ENCODE peak calls at places on chromosome 14, in seven cellular contexts. P, Q, E, R, Y, O and D are unnamed samples. For H3K27me3, the result is how much of the 10 kb centered on the place peaks cover.

GRCh38 chr14:78946949-78947348 is 776.8 kb downstream of the NRXN3 start:
- DNase-seq in P (no peak), Q (no peak), E (no peak), R (no peak), Y (no peak), O (no peak), D (no peak)

GRCh38 chr14:101972126-101972785 is 7.9 kb downstream of the DYNC1H1 start:
- DNase-seq in P (peak), Q (no peak), E (peak), R (no peak), Y (peak), O (peak), D (peak)

GRCh38 chr14:44029933-44030332 is 477.1 kb downstream of the FSCB start:
- DNase-seq in P (no peak), Q (no peak), E (no peak), R (no peak), Y (no peak), O (no peak), D (no peak)

GRCh38 chr14:38669027-38669426 is 413.1 kb upstream of the CLEC14A start:
- DNase-seq in P (no peak), Q (no peak), E (no peak), R (no peak), Y (no peak), O (no peak), D (no peak)

GRCh38 chr14:29370024-29370423 is 557.6 kb downstream of the PRKD1 start:
- DNase-seq in P (no peak), Q (no peak), E (no peak), R (no peak), Y (peak), O (no peak), D (no peak)

GRCh38 chr14:60266021-60266937 is 17.3 kb downstream of the PPM1A start:
- DNase-seq in P (no peak), Q (no peak), E (no peak), R (peak), Y (peak), O (no peak), D (peak)

GRCh38 chr14:78836777-78837176 is 666.6 kb downstream of the NRXN3 start:
- DNase-seq in P (no peak), Q (no peak), E (peak), R (no peak), Y (peak), O (no peak), D (peak)

GRCh38 chr14:54048736-54049135 is 92.1 kb upstream of the BMP4 start:
- DNase-seq in P (no peak), Q (no peak), E (no peak), R (no peak), Y (no peak), O (no peak), D (no peak)

GRCh38 chr14:63710497-63710896 is 17.4 kb downstream of the SGPP1 start:
- DNase-seq in P (no peak), Q (no peak), E (no peak), R (no peak), Y (no peak), O (no peak), D (no peak)

GRCh38 chr14:50030049-50030448 is 86.3 kb downstream of the VCPKMT start:
- DNase-seq in P (no peak), Q (no peak), E (no peak), R (no peak), Y (no peak), O (no peak), D (no peak)

GRCh38 chr14:77580477-77580876 is 36.0 kb downstream of the SPTLC2 start:
- DNase-seq in P (no peak), Q (no peak), E (no peak), R (no peak), Y (no peak), O (no peak), D (no peak)

GRCh38 chr14:102739190-102739469 is 38.1 kb upstream of the TRAF3 start:
- DNase-seq in P (no peak), Q (no peak), E (no peak), R (no peak), Y (no peak), O (no peak), D (no peak)

GRCh38 chr14:34301107-34301734 is 160.8 kb downstream of the SPTSSA start:
- DNase-seq in P (no peak), Q (no peak), E (no peak), R (no peak), Y (peak), O (no peak), D (peak)

GRCh38 chr14:91867316-91867988 is at the start of gene TC2N:
- DNase-seq in P (no peak), Q (no peak), E (no peak), R (peak), Y (no peak), O (no peak), D (no peak)

GRCh38 chr14:70753518-70753953 is 55.8 kb downstream of the MAP3K9 start:
- DNase-seq in P (no peak), Q (no peak), E (no peak), R (no peak), Y (peak), O (no peak), D (no peak)

GRCh38 chr14:46215801-46216200 is 435.8 kb downstream of the RPL10L start:
- DNase-seq in P (no peak), Q (no peak), E (no peak), R (no peak), Y (no peak), O (no peak), D (no peak)

GRCh38 chr14:85536835-85537195 is 6.9 kb downstream of the FLRT2 start:
- DNase-seq in P (no peak), Q (no peak), E (no peak), R (no peak), Y (no peak), O (no peak), D (no peak)

GRCh38 chr14:43729149-43729548 is 777.9 kb downstream of the FSCB start:
- DNase-seq in P (no peak), Q (no peak), E (no peak), R (no peak), Y (no peak), O (no peak), D (no peak)

GRCh38 chr14:65333926-65334687 is 78.4 kb upstream of the FUT8 start:
- DNase-seq in P (peak), Q (no peak), E (no peak), R (no peak), Y (no peak), O (no peak), D (peak)

GRCh38 chr14:65335548-65335947 is 77.0 kb upstream of the FUT8 start:
- DNase-seq in P (no peak), Q (no peak), E (no peak), R (no peak), Y (no peak), O (no peak), D (no peak)

GRCh38 chr14:65334765-65335411 is 77.6 kb upstream of the FUT8 start:
- DNase-seq in P (no peak), Q (no peak), E (no peak), R (no peak), Y (peak), O (no peak), D (no peak)

GRCh38 chr14:65332141-65332871 is 80.2 kb upstream of the FUT8 start:
- DNase-seq in P (no peak), Q (no peak), E (no peak), R (no peak), Y (peak), O (no peak), D (no peak)

GRCh38 chr14:65336191-65336591 is 76.3 kb upstream of the FUT8 start:
- DNase-seq in P (peak), Q (no peak), E (no peak), R (peak), Y (peak), O (no peak), D (peak)
- TF ChIP-seq CTCF in P (no peak), Q (no peak), E (no peak), R (no peak), Y (no peak), O (no peak), D (no peak)

DNA sequence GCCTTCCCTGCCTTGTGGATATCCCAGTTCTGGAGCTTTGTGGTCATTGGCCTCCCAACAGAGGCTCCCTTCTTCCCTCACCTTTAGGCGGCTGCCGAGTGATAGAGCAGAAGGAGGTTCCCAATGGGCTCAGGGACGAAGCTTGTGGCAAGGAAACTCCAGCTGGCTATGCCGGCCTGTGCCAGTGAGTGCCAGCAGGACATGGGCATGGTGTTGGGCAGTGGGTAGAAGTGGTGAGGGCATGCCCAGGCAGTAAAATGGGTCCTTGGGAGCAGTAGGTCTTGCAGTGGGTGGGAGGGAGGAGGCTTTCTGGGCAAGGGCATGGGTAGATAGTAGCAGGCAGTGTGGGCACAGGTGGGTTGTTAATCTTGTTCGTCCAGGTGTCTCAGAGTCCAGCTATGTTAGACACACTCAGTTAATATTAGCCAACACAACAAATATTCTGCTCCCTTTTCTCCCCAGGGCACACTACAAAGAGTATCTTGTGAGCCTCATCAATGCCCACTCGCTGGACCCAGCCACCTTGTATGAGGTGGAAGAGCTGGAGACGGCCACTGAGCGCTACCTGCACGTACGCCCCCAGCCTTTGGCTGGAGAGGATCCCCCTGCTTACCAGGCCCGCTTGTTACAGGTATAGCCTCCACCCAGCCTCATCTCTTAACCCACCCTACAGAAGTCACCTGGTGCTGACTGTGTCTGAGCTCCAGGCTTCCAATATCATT is 1.1 kb upstream of the IRF9 start:
- DNase-seq in P (no peak), Q (no peak), E (no peak), R (no peak), Y (no peak), O (no peak), D (no peak)
- H3K27ac ChIP-seq in P (peak), Q (peak), E (peak), R (peak), Y (no peak), O (peak), D (no peak)

GRCh38 chr14:69489495-69489894 is 5.0 kb downstream of the PLEKHD1 start:
- DNase-seq in P (no peak), Q (no peak), E (no peak), R (no peak), Y (no peak), O (no peak), D (no peak)
- H3K27me3 ChIP-seq in P (half or more), Q (under half), E (under half), R (under half), Y (under half), O (under half), D (under half)

GRCh38 chr14:36524220-36524837 is 4.3 kb upstream of the NKX2-1 start:
- DNase-seq in P (no peak), Q (peak), E (no peak), R (no peak), Y (no peak), O (no peak), D (no peak)
- TF ChIP-seq CTCF in P (no peak), Q (peak), E (no peak), R (no peak), Y (no peak), O (peak), D (no peak)

DNA sequence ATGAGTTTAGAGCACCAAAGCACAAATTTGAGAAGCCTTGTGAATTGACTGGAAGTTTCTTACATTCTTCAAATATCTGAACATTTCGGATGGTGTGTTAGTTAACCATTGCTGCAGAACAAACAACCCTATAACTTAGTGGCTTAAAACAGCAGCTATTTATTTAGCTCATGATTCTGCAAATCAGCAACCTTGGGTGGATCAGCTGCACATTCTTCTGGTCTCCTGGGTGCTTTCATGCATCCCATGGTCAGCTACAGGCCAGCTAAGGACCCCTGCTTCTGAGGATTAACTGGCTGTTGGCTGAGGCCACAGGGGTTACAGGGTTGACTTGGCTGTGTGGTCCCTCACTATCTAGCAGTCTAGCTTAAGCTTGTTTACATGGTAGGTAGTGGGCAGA is 114.0 kb upstream of the HIF1A start:
- DNase-seq in P (no peak), Q (no peak), E (no peak), R (no peak), Y (no peak), O (no peak), D (no peak)
- H3K27ac ChIP-seq in P (no peak), Q (no peak), E (peak), R (no peak), Y (no peak), O (no peak), D (no peak)

GRCh38 chr14:99688629-99689028 is 4.5 kb downstream of the CYP46A1 start:
- DNase-seq in P (no peak), Q (no peak), E (no peak), R (peak), Y (no peak), O (peak), D (no peak)

GRCh38 chr14:99688210-99688581 is 4.1 kb downstream of the CYP46A1 start:
- DNase-seq in P (no peak), Q (peak), E (no peak), R (peak), Y (no peak), O (peak), D (no peak)

GRCh38 chr14:99689266-99690236 is 5.5 kb downstream of the CYP46A1 start:
- DNase-seq in P (no peak), Q (no peak), E (no peak), R (peak), Y (no peak), O (peak), D (no peak)

GRCh38 chr14:99686557-99687283 is 2.6 kb downstream of the CYP46A1 start:
- DNase-seq in P (no peak), Q (no peak), E (no peak), R (peak), Y (no peak), O (peak), D (no peak)

GRCh38 chr14:99687284-99688209 is 3.4 kb downstream of the CYP46A1 start:
- DNase-seq in P (no peak), Q (no peak), E (no peak), R (peak), Y (peak), O (peak), D (no peak)
- H3K27me3 ChIP-seq in P (under half), Q (under half), E (under half), R (under half), Y (under half), O (under half), D (under half)

DNA sequence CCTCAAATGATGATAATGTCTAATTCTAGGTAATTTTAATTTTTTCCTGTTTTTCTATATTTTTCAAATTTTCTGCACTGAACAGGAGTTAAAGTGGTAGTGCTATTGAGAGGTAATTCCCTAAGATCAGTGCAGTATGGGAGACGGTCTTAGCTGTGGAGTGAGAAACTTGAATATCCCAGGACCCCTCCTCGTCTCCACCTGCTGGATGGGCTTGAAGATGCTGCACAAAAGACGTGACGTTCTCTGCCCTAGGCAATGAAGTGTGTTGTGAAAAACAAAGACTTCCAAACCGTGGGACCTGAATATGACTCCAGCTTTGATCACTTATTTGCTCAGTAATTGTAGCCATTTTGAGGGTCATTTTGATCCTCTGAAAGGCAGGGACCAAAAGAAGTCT is 298.1 kb downstream of the VRK1 start:
- DNase-seq in P (no peak), Q (no peak), E (no peak), R (no peak), Y (no peak), O (no peak), D (no peak)
- TF ChIP-seq CTCF in P (no peak), Q (no peak), E (no peak), R (no peak), Y (no peak), O (no peak), D (no peak)

DNA sequence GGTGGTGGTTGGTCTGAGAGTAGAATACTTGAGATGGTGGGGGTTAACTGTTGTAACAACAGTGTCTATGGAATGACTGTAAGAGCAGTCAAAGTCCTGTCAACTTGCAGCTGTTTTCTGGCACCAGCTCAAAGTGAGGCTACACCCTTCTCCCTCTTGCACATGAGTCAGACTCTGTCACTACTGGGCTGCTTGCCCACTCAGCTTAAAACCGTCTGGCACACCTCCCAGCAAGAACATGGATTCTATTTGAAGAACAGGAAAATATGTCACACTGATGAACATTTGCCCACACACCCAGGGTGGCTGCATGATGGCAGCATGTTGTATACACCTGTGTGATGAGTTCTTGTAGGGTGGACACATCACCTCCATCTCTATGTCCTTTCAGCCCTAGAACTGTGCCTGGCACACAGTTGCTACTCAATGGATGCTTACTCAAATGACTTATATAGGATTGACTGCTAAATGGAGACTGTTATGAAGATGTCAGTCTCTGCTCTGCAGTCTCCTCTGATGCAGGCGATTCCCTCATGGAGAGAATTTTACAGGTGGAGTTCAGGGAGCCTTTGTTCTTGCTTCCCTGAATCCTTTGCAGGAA is 19.3 kb upstream of the SERPINA6 start:
- DNase-seq in P (peak), Q (no peak), E (peak), R (no peak), Y (peak), O (peak), D (peak)
- H3K27ac ChIP-seq in P (peak), Q (peak), E (no peak), R (no peak), Y (peak), O (peak), D (no peak)

GRCh38 chr14:100667706-100668105 is 59.0 kb upstream of the DLK1 start:
- DNase-seq in P (no peak), Q (peak), E (no peak), R (no peak), Y (no peak), O (no peak), D (no peak)

GRCh38 chr14:100670017-100670974 is 56.4 kb upstream of the DLK1 start:
- DNase-seq in P (no peak), Q (no peak), E (no peak), R (no peak), Y (no peak), O (no peak), D (no peak)

GRCh38 chr14:100668352-100668751 is 58.3 kb upstream of the DLK1 start:
- DNase-seq in P (no peak), Q (no peak), E (no peak), R (no peak), Y (no peak), O (no peak), D (no peak)

GRCh38 chr14:100669011-100669412 is 57.7 kb upstream of the DLK1 start:
- DNase-seq in P (no peak), Q (no peak), E (no peak), R (no peak), Y (no peak), O (no peak), D (no peak)

DNA sequence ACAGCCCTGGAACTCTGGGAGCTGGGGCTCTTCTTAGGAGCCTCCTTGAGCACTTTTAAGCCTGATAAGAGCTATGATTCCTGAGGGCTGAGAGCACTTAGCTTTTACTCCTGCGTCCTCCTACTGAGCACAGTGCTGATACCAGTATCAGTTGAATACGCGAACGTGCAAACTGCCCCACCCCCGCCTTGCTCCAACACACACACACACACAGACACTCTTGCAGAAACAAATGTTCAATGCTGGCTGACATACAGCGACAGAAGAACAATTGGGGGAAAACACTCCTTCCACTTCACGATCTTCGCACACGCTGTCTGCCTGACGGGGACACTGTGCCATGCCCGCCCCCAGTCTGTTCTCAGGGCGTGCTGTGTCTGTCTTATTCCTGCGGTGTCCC is 57.2 kb upstream of the DLK1 start:
- DNase-seq in P (no peak), Q (no peak), E (no peak), R (no peak), Y (no peak), O (no peak), D (no peak)
- H3K27me3 ChIP-seq in P (half or more), Q (under half), E (under half), R (under half), Y (under half), O (half or more), D (under half)